ENCODE peak calls at places on chromosome 4, in four cellular contexts. H is stomach, A is heart right ventricle, D is GM06990. B is an unnamed sample.

GRCh38 chr4:101280866-101281600 is 66.3 kb downstream of the PPP3CA start:
- DNase-seq in D (no peak), H (no peak), A (no peak), B (no peak)

GRCh38 chr4:1402516-1403101 is 3.6 kb downstream of the NKX1-1 start:
- DNase-seq in A (no peak), H (peak; percentile 17), D (no peak), B (peak; percentile 25)

GRCh38 chr4:73874386-73874785 is 5.2 kb downstream of the CXCL1 start:
- DNase-seq in D (no peak), A (no peak), H (no peak), B (no peak)

GRCh38 chr4:53682196-53682595 is 90.9 kb upstream of the LNX1 start:
- DNase-seq in D (no peak), H (no peak), A (no peak), B (no peak)

GRCh38 chr4:139728146-139728545 is 62.5 kb downstream of the MGST2 start:
- DNase-seq in H (no peak), A (no peak), D (no peak), B (no peak)

GRCh38 chr4:17272154-17272553 is 239.7 kb downstream of the QDPR start:
- DNase-seq in D (no peak), H (no peak), A (no peak), B (no peak)

GRCh38 chr4:156774422-156774821 is 197.2 kb downstream of the PDGFC start:
- DNase-seq in H (no peak), A (no peak), D (no peak), B (no peak)

GRCh38 chr4:81199831-81200230 is 15.2 kb downstream of the PRKG2 start:
- DNase-seq in D (no peak), H (no peak), A (no peak), B (no peak)

GRCh38 chr4:71259911-71260331 is 78.9 kb upstream of the SLC4A4 start:
- DNase-seq in A (no peak), H (no peak), D (no peak), B (no peak)

GRCh38 chr4:40292313-40292759 is 42.8 kb upstream of the CHRNA9 start:
- DNase-seq in A (no peak), D (no peak), H (no peak), B (no peak)

GRCh38 chr4:60992037-60992436 is 208.1 kb upstream of the ADGRL3 start:
- DNase-seq in A (no peak), H (no peak), D (no peak), B (no peak)

GRCh38 chr4:16083217-16084191 is at the start of gene PROM1:
- DNase-seq in H (peak; percentile 44), A (peak; percentile 18), D (no peak), B (peak; percentile 35)

GRCh38 chr4:125801373-125801772 is 486.6 kb downstream of the FAT4 start:
- DNase-seq in H (no peak), A (no peak), D (no peak), B (no peak)

GRCh38 chr4:6222761-6223292 is 22.5 kb upstream of the JAKMIP1 start:
- DNase-seq in D (no peak), A (no peak), H (peak; percentile 20), B (no peak)

GRCh38 chr4:40596522-40596921 is 33.1 kb downstream of the RBM47 start:
- DNase-seq in H (no peak), D (no peak), A (no peak), B (no peak)

GRCh38 chr4:87209182-87209581 is 11.2 kb downstream of the KLHL8 start:
- DNase-seq in H (no peak), A (no peak), D (no peak), B (no peak)

GRCh38 chr4:170089743-170090666 is at the start of gene AADAT:
- DNase-seq in A (peak; percentile 80), H (peak; percentile 69), D (peak; percentile 11), B (peak; percentile 76)

GRCh38 chr4:11799182-11799581 is 370.5 kb upstream of the HS3ST1 start:
- DNase-seq in D (no peak), A (no peak), H (peak; percentile 27), B (no peak)

GRCh38 chr4:2042207-2042946 is 16.8 kb upstream of the NAT8L start:
- DNase-seq in A (no peak), D (peak; percentile 30), H (peak; percentile 49), B (peak; percentile 86)

GRCh38 chr4:153962311-153963039 is 173.6 kb upstream of the SFRP2 start:
- DNase-seq in H (no peak), A (no peak), D (no peak), B (no peak)

GRCh38 chr4:121943941-121944340 is 7.9 kb downstream of the TRPC3 start:
- DNase-seq in D (no peak), A (no peak), H (no peak), B (no peak)

GRCh38 chr4:38050560-38051350 is 90.6 kb downstream of the PTTG2 start:
- DNase-seq in A (no peak), H (no peak), D (no peak), B (no peak)

GRCh38 chr4:175427751-175428150 is 384.3 kb downstream of the GPM6A start:
- DNase-seq in H (no peak), D (no peak), A (no peak), B (no peak)

GRCh38 chr4:116357758-116358157 is 727.6 kb downstream of the TRAM1L1 start:
- DNase-seq in H (peak; percentile 48), D (no peak), A (no peak), B (no peak)

GRCh38 chr4:77074961-77075855 is 581 bp downstream of the CCNI start:
- DNase-seq in H (peak; percentile 68), D (peak; percentile 88), A (peak; percentile 78), B (peak; percentile 96)

GRCh38 chr4:173521474-173522159 is 8.4 kb downstream of the HAND2 start:
- DNase-seq in H (no peak), A (peak; percentile 61), D (no peak), B (no peak)

GRCh38 chr4:16692021-16692420 is 206.4 kb downstream of the LDB2 start:
- DNase-seq in H (no peak), D (no peak), A (no peak), B (no peak)

DNA sequence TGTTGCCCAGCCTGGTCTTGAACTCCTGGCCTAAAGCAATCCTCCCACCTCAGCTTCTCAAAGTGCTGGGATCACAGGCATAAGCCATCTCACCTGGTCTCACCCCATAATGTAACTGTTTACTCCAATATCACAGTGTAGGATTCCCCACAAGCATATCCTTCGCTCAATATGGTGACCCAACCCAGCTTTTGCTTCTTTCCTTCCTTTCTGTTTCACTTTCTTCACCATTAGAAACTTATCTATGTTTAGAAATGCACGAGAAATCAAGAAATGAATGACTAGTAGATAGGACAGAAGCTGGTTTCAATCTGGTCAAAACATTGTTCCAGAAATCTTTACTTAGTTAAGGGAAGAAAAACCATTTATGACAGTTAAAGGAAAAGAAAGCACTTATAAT is 18.9 kb downstream of the TSPAN5 start:
- DNase-seq in A (no peak), D (peak; percentile 19), H (no peak), B (no peak)
- H3K4me3 ChIP-seq in A (no peak overlapping the region), D (no peak overlapping the region), H (no peak overlapping the region), B (no peak overlapping the region)

GRCh38 chr4:41880840-41881831 is 54.1 kb upstream of the TMEM33 start:
- DNase-seq in H (no peak), A (no peak), D (no peak), B (peak; percentile 70)
- H3K4me3 ChIP-seq in H (peak overlapping the region; percentile 41), A (peak overlapping the region; percentile 31), D (no peak overlapping the region), B (peak overlapping the region; percentile 9)

DNA sequence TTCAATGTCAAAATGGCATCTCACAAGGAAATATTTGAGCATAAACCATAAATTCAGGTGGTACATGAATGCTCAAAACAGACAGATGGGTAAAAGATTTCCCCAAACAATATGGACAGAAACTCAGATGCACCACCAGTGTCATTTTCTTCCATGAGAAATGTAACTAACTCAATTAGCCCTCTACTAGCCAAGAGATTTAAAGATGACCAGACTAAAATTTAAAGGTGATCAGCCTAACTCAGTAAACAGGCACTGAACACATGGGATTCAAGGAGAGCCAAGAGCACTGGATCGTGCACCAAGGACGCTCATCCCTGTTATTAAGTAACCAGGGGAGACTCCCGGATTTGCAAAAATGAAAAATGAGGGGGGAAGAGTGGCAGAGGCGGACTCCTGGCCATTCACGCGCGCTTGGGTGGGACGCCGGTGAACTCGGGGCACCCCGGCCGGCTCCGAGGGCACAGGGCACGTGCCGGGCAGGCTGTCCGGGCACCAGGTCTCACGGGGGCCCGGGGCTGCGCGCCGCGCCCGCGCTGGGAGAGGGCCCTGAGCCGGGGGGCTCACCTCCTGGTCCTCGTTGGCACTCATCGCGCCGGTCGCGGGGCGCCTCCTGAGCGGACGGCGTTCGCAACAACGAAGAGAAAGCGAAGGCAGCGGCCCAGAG is 490 bp downstream of the RWDD4 start:
- DNase-seq in H (no peak), A (peak; percentile 38), D (peak; percentile 53), B (peak; percentile 86)
- H3K4me3 ChIP-seq in H (peak overlapping the region; percentile 80), A (peak overlapping the region; percentile 69), D (peak overlapping the region; percentile 76), B (peak overlapping the region; percentile 63)

GRCh38 chr4:10605056-10605455 is 79.5 kb downstream of the CLNK start:
- DNase-seq in H (no peak), A (no peak), D (no peak), B (no peak)

GRCh38 chr4:10598829-10599228 is 85.7 kb downstream of the CLNK start:
- DNase-seq in H (no peak), D (no peak), A (no peak), B (no peak)

GRCh38 chr4:10596586-10597285 is 87.8 kb downstream of the CLNK start:
- DNase-seq in H (no peak), D (no peak), A (no peak), B (no peak)

GRCh38 chr4:10599574-10599973 is 85.0 kb downstream of the CLNK start:
- DNase-seq in D (no peak), H (no peak), A (no peak), B (no peak)
- H3K4me3 ChIP-seq in D (no peak overlapping the region), H (no peak overlapping the region), A (no peak overlapping the region), B (no peak overlapping the region)

B was measured in left lung.